ENCODE peak calls at places on chromosomes 4 and X, in five cellular contexts. H is IMR-90, K is kidney epithelial cell, R is uterus, F is heart left ventricle. T is an unnamed sample.

GRCh38 chrX:70174754-70175153 is 2.5 kb upstream of the DGAT2L6 start:
- DNase-seq in R (no peak), F (no peak), H (peak; percentile 41), K (no peak), T (no peak)

GRCh38 chr4:6200011-6200921 is at the start of gene JAKMIP1:
- DNase-seq in R (peak; percentile 42), H (peak; percentile 46), F (peak; percentile 71), K (no peak), T (no peak)

GRCh38 chr4:185773419-185773818 is 38.6 kb downstream of the SORBS2 start:
- DNase-seq in F (peak; percentile 58), K (no peak), R (peak; percentile 39), H (no peak), T (no peak)

GRCh38 chr4:115357767-115358166 is 244.3 kb upstream of the NDST4 start:
- DNase-seq in H (no peak), K (no peak), R (no peak), F (no peak), T (no peak)

GRCh38 chr4:1557221-1557597 is 126.9 kb downstream of the FAM53A start:
- DNase-seq in H (no peak), F (no peak), K (no peak), R (no peak), T (no peak)

GRCh38 chr4:1591107-1591506 is 93.0 kb downstream of the FAM53A start:
- DNase-seq in F (peak; percentile 4), H (no peak), R (no peak), K (no peak), T (no peak)

GRCh38 chr4:76035146-76035545 is 724 bp downstream of the CXCL11 start:
- DNase-seq in K (no peak), H (no peak), F (no peak), R (no peak), T (no peak)

GRCh38 chr4:147090486-147090885 is 144.8 kb upstream of the TTC29 start:
- DNase-seq in K (no peak), H (no peak), R (no peak), F (no peak), T (no peak)

GRCh38 chr4:190015538-190016368 is 11.3 kb downstream of the FRG2 start:
- DNase-seq in F (no peak), H (no peak), R (no peak), K (no peak), T (no peak)

GRCh38 chr4:6749340-6750171 is 33.0 kb upstream of the KIAA0232 start:
- DNase-seq in H (peak; percentile 33), K (no peak), F (peak; percentile 81), R (peak; percentile 61), T (no peak)

GRCh38 chr4:110681381-110681780 is 58.5 kb upstream of the PITX2 start:
- DNase-seq in R (no peak), F (no peak), K (no peak), H (no peak), T (no peak)

GRCh38 chr4:6378493-6379445 is 93.6 kb downstream of the PPP2R2C start:
- DNase-seq in R (no peak), K (no peak), H (no peak), F (no peak), T (no peak)

GRCh38 chrX:65035451-65035779 is 59.2 kb upstream of the ZC4H2 start:
- DNase-seq in K (no peak), R (no peak), F (peak; percentile 22), H (peak; percentile 21), T (no peak)

GRCh38 chr4:127309360-127310095 is 323.2 kb upstream of the INTU start:
- DNase-seq in F (no peak), R (no peak), H (peak; percentile 27), K (no peak), T (no peak)

GRCh38 chr4:24850669-24851068 is 55.3 kb downstream of the SOD3 start:
- DNase-seq in H (peak; percentile 94), R (peak; percentile 84), K (peak; percentile 81), F (no peak), T (peak; percentile 77)

DNA sequence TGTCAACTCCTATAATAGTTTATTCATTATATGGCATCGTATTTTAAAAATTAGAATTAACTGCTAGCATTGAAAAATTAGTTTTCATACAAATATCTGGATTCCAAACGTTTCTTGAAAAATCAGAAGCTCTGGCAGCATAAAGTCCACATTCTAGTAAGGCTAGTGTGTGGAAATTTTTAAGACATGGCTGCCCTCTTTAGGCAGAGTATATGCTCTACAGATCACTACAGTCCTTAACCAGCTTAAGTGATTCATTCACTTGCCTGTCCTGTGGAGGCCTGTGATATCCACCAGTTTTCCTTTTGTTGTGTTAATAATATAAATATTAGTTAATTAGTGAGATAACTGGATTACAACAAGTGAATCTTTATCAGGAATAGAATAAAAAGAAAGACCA is 287.2 kb downstream of the OPHN1 start:
- DNase-seq in H (peak; percentile 62), K (peak; percentile 5), R (no peak), F (no peak), T (peak; percentile 11)
- TF ChIP-seq CTCF in H (peak; percentile 52), K (peak; percentile 25), R (peak; percentile 32), F (peak; percentile 28), T (peak; percentile 48)

GRCh38 chrX:19373034-19373891 is 29.5 kb downstream of the PDHA1 start:
- DNase-seq in F (no peak), H (no peak), K (no peak), R (no peak), T (no peak)
- H3K4me3 ChIP-seq in F (no peak overlapping the region), H (peak overlapping the region; percentile 42), K (no peak overlapping the region), R (peak overlapping the region; percentile 33), T (peak overlapping the region; percentile 37)

GRCh38 chrX:144722307-144722706 is 525.0 kb upstream of the SPANXN1 start:
- DNase-seq in F (no peak), K (no peak), R (no peak), H (no peak), T (no peak)
- TF ChIP-seq CTCF in F (no peak), K (no peak), R (no peak), H (no peak), T (no peak)

DNA sequence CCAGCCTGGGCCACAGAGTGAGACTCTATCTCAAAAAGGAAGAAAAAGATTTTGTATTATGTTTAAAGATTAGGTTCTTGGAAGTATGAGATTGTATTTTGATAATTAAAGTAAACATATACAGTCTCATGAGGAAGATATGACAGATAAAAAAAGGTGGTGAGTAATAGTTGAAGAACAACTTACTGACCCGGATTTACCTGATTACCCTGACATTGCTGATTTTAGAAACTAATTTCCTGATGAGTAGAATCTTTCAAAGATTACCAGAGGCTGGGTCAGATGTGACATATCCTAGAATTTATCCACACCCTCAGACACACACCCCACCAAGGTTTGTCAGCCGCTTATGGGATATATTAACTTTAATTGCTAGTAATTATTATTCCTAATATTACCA is 9.5 kb downstream of the CDKL5 start:
- DNase-seq in F (no peak), H (no peak), K (no peak), R (no peak), T (no peak)
- H3K4me3 ChIP-seq in F (no peak overlapping the region), H (no peak overlapping the region), K (no peak overlapping the region), R (no peak overlapping the region), T (no peak overlapping the region)

GRCh38 chrX:28701222-28701621 is 114.0 kb downstream of the IL1RAPL1 start:
- DNase-seq in H (no peak), K (no peak), F (no peak), R (no peak), T (no peak)
- TF ChIP-seq CTCF in H (peak; percentile 21), K (peak; percentile 19), F (no peak), R (no peak), T (no peak)

GRCh38 chr4:182449186-182449880 is 206.1 kb downstream of the TENM3 start:
- DNase-seq in H (peak; percentile 49), F (no peak), R (no peak), K (peak; percentile 9), T (no peak)

GRCh38 chr4:182447938-182448280 is 204.7 kb downstream of the TENM3 start:
- DNase-seq in F (no peak), K (no peak), R (no peak), H (no peak), T (no peak)

GRCh38 chr4:182453830-182454229 is 210.6 kb downstream of the TENM3 start:
- DNase-seq in H (no peak), K (no peak), F (no peak), R (no peak), T (no peak)

GRCh38 chr4:182449960-182450359 is 206.8 kb downstream of the TENM3 start:
- DNase-seq in K (no peak), F (no peak), H (no peak), R (no peak), T (no peak)

DNA sequence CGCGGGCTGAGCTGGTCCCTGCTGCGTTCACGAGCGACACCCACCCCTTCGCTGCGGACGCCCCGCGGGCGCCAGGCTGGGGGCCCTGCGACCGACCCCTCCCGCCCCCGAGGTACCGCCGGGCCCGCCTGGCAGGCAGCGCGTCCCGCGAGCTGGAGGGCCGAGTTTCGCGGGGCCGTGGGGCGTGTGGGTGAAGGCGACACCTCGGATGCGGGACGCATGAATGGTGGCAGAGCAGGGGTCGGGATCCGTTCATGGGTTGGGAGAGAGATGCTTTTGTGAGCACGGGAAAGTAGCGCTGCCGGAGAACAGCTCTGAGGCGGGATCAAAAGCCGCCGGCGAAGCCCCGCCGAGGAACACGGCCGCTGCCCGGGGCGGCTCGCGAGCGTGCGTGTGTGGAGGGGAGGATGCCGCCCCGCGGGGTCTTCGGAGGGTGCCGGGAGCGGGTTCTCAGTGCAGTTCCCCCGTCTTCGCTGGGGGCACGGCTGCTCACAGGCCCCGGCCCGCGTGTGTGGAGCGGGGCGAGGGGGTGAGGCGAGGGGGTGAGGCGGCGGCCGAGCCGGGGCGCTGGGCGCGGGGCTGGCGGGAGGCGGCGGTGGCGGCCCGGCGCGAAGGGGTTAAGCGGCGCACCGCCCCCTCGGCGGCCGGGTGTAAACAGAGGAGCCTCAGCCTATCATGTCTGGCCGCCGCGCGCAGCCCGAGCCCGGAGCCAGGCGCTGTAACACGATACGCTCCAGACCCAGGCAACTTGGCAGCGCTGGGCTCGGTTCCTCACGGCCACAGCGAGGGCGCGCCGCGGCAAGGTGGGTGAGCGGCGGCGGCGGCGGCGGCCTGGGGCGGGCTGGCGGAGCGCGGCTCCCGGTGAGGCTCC is 205.3 kb downstream of the TENM3 start:
- DNase-seq in K (peak; percentile 52), R (peak; percentile 94), F (peak; percentile 94), H (peak; percentile 93), T (peak; percentile 88)
- H3K4me3 ChIP-seq in K (peak overlapping the region; percentile 62), R (peak overlapping the region; percentile 84), F (peak overlapping the region; percentile 70), H (peak overlapping the region; percentile 62), T (peak overlapping the region; percentile 68)

GRCh38 chr4:184474261-184475095 is at the start of gene IRF2:
- DNase-seq in H (peak; percentile 97), R (peak; percentile 98), F (peak; percentile 98), K (peak; percentile 82), T (peak; percentile 95)
- TF ChIP-seq CTCF in H (no peak), R (no peak), F (no peak), K (no peak), T (no peak)

GRCh38 chrX:41441934-41442823 is 5.0 kb upstream of the NYX start:
- DNase-seq in R (peak; percentile 74), H (peak; percentile 55), K (peak; percentile 45), F (peak; percentile 86), T (no peak)
- H3K4me3 ChIP-seq in R (peak overlapping the region; percentile 23), H (peak overlapping the region; percentile 16), K (peak overlapping the region; percentile 24), F (peak overlapping the region; percentile 42), T (peak overlapping the region; percentile 25)

GRCh38 chrX:32847921-32848320 is 363.4 kb downstream of the DMD start:
- DNase-seq in F (no peak), R (no peak), K (no peak), H (no peak), T (no peak)
- TF ChIP-seq CTCF in F (no peak), R (no peak), K (no peak), H (no peak), T (no peak)